ENCODE peak calls at places on chromosomes 13 and 19, in six cellular contexts. One of them, this sample, is unnamed.

GRCh38 chr19:15702590-15702930 is 25.3 kb upstream of the OR10H2 start:
- DNase-seq in HCT116: peak
- DNase-seq in NB4: peak
- DNase-seq in A673: peak
- DNase-seq in BJ: no peak
- DNase-seq in OCI-LY7: peak
- DNase-seq in this sample: no peak

GRCh38 chr13:33150146-33150545 is 133.9 kb downstream of the KL start:
- DNase-seq in HCT116: no peak
- DNase-seq in A673: peak
- DNase-seq in BJ: no peak
- DNase-seq in OCI-LY7: no peak
- DNase-seq in NB4: no peak
- DNase-seq in this sample: no peak

GRCh38 chr13:25901460-25902376 is 150.1 kb downstream of the SHISA2 start:
- DNase-seq in OCI-LY7: peak
- DNase-seq in NB4: peak
- DNase-seq in A673: peak
- DNase-seq in HCT116: no peak
- DNase-seq in BJ: no peak
- DNase-seq in this sample: no peak

GRCh38 chr19:39052243-39052746 is 19.9 kb upstream of the FBXO27 start:
- DNase-seq in A673: peak
- DNase-seq in BJ: no peak
- DNase-seq in OCI-LY7: peak
- DNase-seq in NB4: peak
- DNase-seq in HCT116: no peak
- DNase-seq in this sample: no peak

GRCh38 chr13:44273991-44274810 is 99.4 kb upstream of the SERP2 start:
- DNase-seq in HCT116: no peak
- DNase-seq in A673: no peak
- DNase-seq in BJ: no peak
- DNase-seq in NB4: no peak
- DNase-seq in OCI-LY7: peak
- DNase-seq in this sample: no peak

GRCh38 chr13:59643906-59644626 is 519.7 kb downstream of the DIAPH3 start:
- DNase-seq in HCT116: no peak
- DNase-seq in BJ: no peak
- DNase-seq in A673: no peak
- DNase-seq in OCI-LY7: no peak
- DNase-seq in NB4: no peak
- DNase-seq in this sample: no peak

GRCh38 chr19:49639401-49640112 is 386 bp downstream of the RRAS start:
- DNase-seq in OCI-LY7: no peak
- DNase-seq in A673: peak
- DNase-seq in NB4: peak
- DNase-seq in HCT116: no peak
- DNase-seq in BJ: no peak
- DNase-seq in this sample: no peak

GRCh38 chr19:50377051-50377441 is 789 bp downstream of the NR1H2 start:
- DNase-seq in OCI-LY7: peak
- DNase-seq in A673: no peak
- DNase-seq in HCT116: peak
- DNase-seq in BJ: no peak
- DNase-seq in NB4: no peak
- DNase-seq in this sample: no peak

GRCh38 chr13:43397110-43397509 is 373.7 kb downstream of the DNAJC15 start:
- DNase-seq in BJ: no peak
- DNase-seq in OCI-LY7: no peak
- DNase-seq in NB4: no peak
- DNase-seq in HCT116: no peak
- DNase-seq in A673: peak
- DNase-seq in this sample: no peak

GRCh38 chr19:49415102-49415809 is 8.0 kb downstream of the PTH2 start:
- DNase-seq in NB4: peak
- DNase-seq in OCI-LY7: peak
- DNase-seq in A673: no peak
- DNase-seq in BJ: no peak
- DNase-seq in HCT116: no peak
- DNase-seq in this sample: no peak

GRCh38 chr19:52391135-52391534 is 6.5 kb upstream of the ZNF528 start:
- DNase-seq in BJ: no peak
- DNase-seq in A673: no peak
- DNase-seq in HCT116: no peak
- DNase-seq in OCI-LY7: no peak
- DNase-seq in NB4: peak
- DNase-seq in this sample: no peak

GRCh38 chr19:30784850-30785459 is 412.8 kb downstream of the ZNF536 start:
- DNase-seq in NB4: peak
- DNase-seq in BJ: no peak
- DNase-seq in HCT116: no peak
- DNase-seq in OCI-LY7: peak
- DNase-seq in A673: peak
- DNase-seq in this sample: no peak

GRCh38 chr13:20990910-20991525 is 70.4 kb downstream of the LATS2 start:
- DNase-seq in NB4: no peak
- DNase-seq in BJ: no peak
- DNase-seq in A673: no peak
- DNase-seq in HCT116: no peak
- DNase-seq in OCI-LY7: no peak
- DNase-seq in this sample: no peak

GRCh38 chr13:42681394-42681793 is 100.0 kb upstream of the FAM216B start:
- DNase-seq in HCT116: no peak
- DNase-seq in NB4: no peak
- DNase-seq in OCI-LY7: no peak
- DNase-seq in A673: no peak
- DNase-seq in BJ: no peak
- DNase-seq in this sample: no peak

DNA sequence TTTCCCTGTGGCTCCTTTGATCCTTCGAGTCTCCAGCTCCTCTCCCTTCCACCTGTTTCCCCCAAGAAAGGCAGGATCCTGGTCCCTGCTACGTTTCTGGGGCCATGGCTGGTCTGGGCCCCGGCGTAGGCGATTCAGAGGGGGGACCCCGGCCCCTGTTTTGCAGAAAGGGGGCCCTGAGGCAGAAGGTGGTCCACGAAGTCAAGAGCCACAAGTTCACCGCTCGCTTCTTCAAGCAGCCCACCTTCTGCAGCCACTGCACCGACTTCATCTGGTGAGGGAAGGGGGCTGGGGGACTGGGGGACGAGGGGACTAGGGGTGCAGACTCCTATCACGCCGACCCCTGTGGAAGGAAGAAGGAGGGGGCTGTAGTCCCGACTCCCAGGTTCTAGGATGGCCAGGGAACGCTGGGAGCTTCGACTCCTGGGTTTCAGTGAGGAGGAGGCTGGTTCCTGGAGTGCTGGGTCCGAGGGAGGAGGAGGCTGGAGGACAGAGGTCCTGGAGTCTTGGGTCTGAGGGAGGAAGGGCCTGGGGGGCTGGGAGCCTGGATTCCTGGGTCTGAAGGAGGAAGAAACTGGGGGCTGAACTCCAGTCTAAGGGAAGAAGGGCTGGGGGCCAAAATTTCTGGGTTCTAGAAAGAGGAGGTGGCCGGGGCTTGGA is 524 bp downstream of the PRKCG start:
- DNase-seq in OCI-LY7: no peak
- DNase-seq in HCT116: no peak
- DNase-seq in A673: no peak
- DNase-seq in NB4: no peak
- DNase-seq in BJ: no peak
- DNase-seq in this sample: no peak
- TF ChIP-seq CTCF in OCI-LY7: no peak
- TF ChIP-seq CTCF in HCT116: no peak
- TF ChIP-seq CTCF in A673: peak
- TF ChIP-seq CTCF in NB4: no peak
- TF ChIP-seq CTCF in BJ: no peak
- TF ChIP-seq CTCF in this sample: no peak

GRCh38 chr13:27774169-27774568 is 18.1 kb upstream of the GSX1 start:
- DNase-seq in NB4: no peak
- DNase-seq in A673: no peak
- DNase-seq in BJ: no peak
- DNase-seq in HCT116: no peak
- DNase-seq in OCI-LY7: peak
- DNase-seq in this sample: no peak

GRCh38 chr13:27772651-27773425 is 19.4 kb upstream of the GSX1 start:
- DNase-seq in NB4: no peak
- DNase-seq in A673: no peak
- DNase-seq in BJ: no peak
- DNase-seq in HCT116: no peak
- DNase-seq in OCI-LY7: no peak
- DNase-seq in this sample: no peak

GRCh38 chr13:27774651-27775050 is 17.6 kb upstream of the GSX1 start:
- DNase-seq in OCI-LY7: peak
- DNase-seq in A673: no peak
- DNase-seq in HCT116: no peak
- DNase-seq in NB4: no peak
- DNase-seq in BJ: no peak
- DNase-seq in this sample: no peak

GRCh38 chr13:27775943-27776342 is 16.3 kb upstream of the GSX1 start:
- DNase-seq in A673: no peak
- DNase-seq in NB4: no peak
- DNase-seq in OCI-LY7: no peak
- DNase-seq in BJ: no peak
- DNase-seq in HCT116: no peak
- DNase-seq in this sample: no peak

GRCh38 chr13:27770809-27771208 is 21.5 kb upstream of the GSX1 start:
- DNase-seq in BJ: no peak
- DNase-seq in NB4: peak
- DNase-seq in OCI-LY7: peak
- DNase-seq in A673: peak
- DNase-seq in HCT116: peak
- DNase-seq in this sample: no peak
- TF ChIP-seq CTCF in BJ: peak
- TF ChIP-seq CTCF in NB4: peak
- TF ChIP-seq CTCF in OCI-LY7: peak
- TF ChIP-seq CTCF in A673: peak
- TF ChIP-seq CTCF in HCT116: peak
- TF ChIP-seq CTCF in this sample: peak

DNA sequence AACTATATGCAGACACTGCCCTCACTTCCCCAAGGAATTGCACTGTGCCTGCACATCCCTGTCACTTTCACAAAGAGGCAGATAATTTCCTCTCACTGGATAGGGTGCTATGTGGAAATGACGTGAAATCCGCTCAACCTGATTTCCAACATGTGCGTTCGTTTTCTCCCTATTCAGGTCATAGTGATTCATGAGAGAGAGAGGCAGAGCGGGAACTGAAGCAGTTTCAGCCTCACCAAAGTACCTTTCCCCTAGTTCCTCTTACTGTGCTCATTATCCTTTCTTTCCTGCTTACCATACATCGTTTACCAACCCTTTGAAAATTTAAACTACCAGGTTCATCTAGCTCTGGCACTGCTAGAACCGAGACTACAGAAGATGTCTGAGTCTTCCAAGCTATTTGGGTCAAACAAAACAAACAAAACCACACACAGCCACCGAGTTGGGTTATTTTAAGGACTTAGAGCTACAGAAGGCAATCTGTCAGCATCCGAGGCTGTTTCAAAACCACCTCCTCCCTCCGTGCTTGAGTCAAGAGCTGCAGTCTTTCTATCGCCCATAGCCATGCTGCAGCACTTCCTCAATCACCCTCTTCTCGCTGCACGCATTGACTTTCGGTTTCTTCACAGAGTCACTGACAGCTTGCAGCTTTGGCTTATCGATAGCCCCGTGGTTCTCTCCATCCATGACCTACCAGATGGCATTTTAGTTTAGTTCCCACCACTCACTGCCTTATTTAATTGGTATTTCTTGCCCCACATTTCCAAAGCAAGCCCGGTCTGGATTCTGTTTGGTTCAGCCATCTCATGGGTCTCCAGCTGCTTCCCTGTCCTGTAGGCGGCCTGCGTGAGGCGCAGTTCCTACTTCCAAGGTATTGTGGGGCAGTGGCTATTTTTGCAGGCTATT is 1395.8 kb downstream of the EFNB2 start:
- DNase-seq in NB4: peak
- DNase-seq in OCI-LY7: peak
- DNase-seq in BJ: no peak
- DNase-seq in A673: peak
- DNase-seq in HCT116: peak
- DNase-seq in this sample: no peak
- TF ChIP-seq CTCF in NB4: peak
- TF ChIP-seq CTCF in OCI-LY7: peak
- TF ChIP-seq CTCF in BJ: no peak
- TF ChIP-seq CTCF in A673: peak
- TF ChIP-seq CTCF in HCT116: peak
- TF ChIP-seq CTCF in this sample: no peak

GRCh38 chr13:92716749-92717148 is 509.9 kb upstream of the GPC6 start:
- DNase-seq in NB4: no peak
- DNase-seq in OCI-LY7: no peak
- DNase-seq in HCT116: no peak
- DNase-seq in A673: peak
- DNase-seq in BJ: no peak
- DNase-seq in this sample: no peak
- TF ChIP-seq CTCF in NB4: no peak
- TF ChIP-seq CTCF in OCI-LY7: no peak
- TF ChIP-seq CTCF in HCT116: no peak
- TF ChIP-seq CTCF in A673: peak
- TF ChIP-seq CTCF in BJ: no peak
- TF ChIP-seq CTCF in this sample: peak

GRCh38 chr19:14467816-14468215 is 7.3 kb downstream of the PTGER1 start:
- DNase-seq in OCI-LY7: no peak
- DNase-seq in NB4: peak
- DNase-seq in A673: no peak
- DNase-seq in BJ: no peak
- DNase-seq in HCT116: no peak
- DNase-seq in this sample: no peak
- TF ChIP-seq CTCF in OCI-LY7: no peak
- TF ChIP-seq CTCF in NB4: peak
- TF ChIP-seq CTCF in A673: no peak
- TF ChIP-seq CTCF in BJ: peak
- TF ChIP-seq CTCF in HCT116: peak
- TF ChIP-seq CTCF in this sample: no peak